ENCODE peak calls at places on chromosomes 7 and 10, in seven cellular contexts. M, Q, Y, O, P, U and R are unnamed samples.

GRCh38 chr10:28811639-28812349 is 134.5 kb downstream of the BAMBI start:
- DNase-seq in M (no peak), Q (no peak), Y (no peak), O (no peak), P (no peak), U (no peak), R (no peak)

GRCh38 chr10:124117511-124117785 is 24.1 kb upstream of the CHST15 start:
- DNase-seq in M (no peak), Q (no peak), Y (no peak), O (no peak), P (no peak), U (no peak), R (no peak)

GRCh38 chr7:72069263-72069662 is 342.9 kb downstream of the CALN1 start:
- DNase-seq in M (no peak), Q (no peak), Y (no peak), O (no peak), P (no peak), U (no peak), R (no peak)

GRCh38 chr7:115059312-115059711 is 137.4 kb downstream of the MDFIC start:
- DNase-seq in M (no peak), Q (no peak), Y (no peak), O (no peak), P (no peak), U (no peak), R (no peak)

GRCh38 chr10:60430836-60431597 is 41.3 kb upstream of the ANK3 start:
- DNase-seq in M (no peak), Q (no peak), Y (no peak), O (no peak), P (no peak), U (no peak), R (no peak)

GRCh38 chr10:63466168-63466935 is 575 bp upstream of the JMJD1C start:
- DNase-seq in M (no peak), Q (peak), Y (peak), O (peak), P (peak), U (peak), R (no peak)

GRCh38 chr7:84502222-84502621 is 307.6 kb upstream of the SEMA3A start:
- DNase-seq in M (no peak), Q (no peak), Y (no peak), O (no peak), P (no peak), U (no peak), R (no peak)

GRCh38 chr10:124478517-124478916 is 16.9 kb downstream of the LHPP start:
- DNase-seq in M (no peak), Q (no peak), Y (no peak), O (no peak), P (no peak), U (no peak), R (no peak)

GRCh38 chr7:33054261-33054964 is 8.2 kb downstream of the NT5C3A start:
- DNase-seq in M (no peak), Q (no peak), Y (no peak), O (no peak), P (no peak), U (no peak), R (no peak)

GRCh38 chr10:127887497-127888415 is 5.0 kb downstream of the CLRN3 start:
- DNase-seq in M (no peak), Q (peak), Y (no peak), O (no peak), P (no peak), U (no peak), R (no peak)

GRCh38 chr10:79452174-79452611 is 6.8 kb upstream of the ZCCHC24 start:
- DNase-seq in M (no peak), Q (no peak), Y (no peak), O (no peak), P (no peak), U (no peak), R (no peak)

GRCh38 chr7:110407706-110408105 is 683.2 kb upstream of the LRRN3 start:
- DNase-seq in M (no peak), Q (no peak), Y (no peak), O (no peak), P (no peak), U (no peak), R (no peak)

GRCh38 chr10:121615862-121616261 is 17.6 kb upstream of the FGFR2 start:
- DNase-seq in M (no peak), Q (no peak), Y (no peak), O (no peak), P (no peak), U (no peak), R (no peak)

GRCh38 chr10:35565602-35566061 is 39.5 kb upstream of the GJD4 start:
- DNase-seq in M (no peak), Q (no peak), Y (no peak), O (no peak), P (no peak), U (no peak), R (no peak)

GRCh38 chr7:80974396-80975358 is 55.8 kb upstream of the SEMA3C start:
- DNase-seq in M (no peak), Q (no peak), Y (no peak), O (no peak), P (no peak), U (no peak), R (no peak)

GRCh38 chr10:60594476-60595051 is 183.7 kb upstream of the CDK1 start:
- DNase-seq in M (no peak), Q (no peak), Y (no peak), O (no peak), P (no peak), U (no peak), R (no peak)

GRCh38 chr10:10910634-10911033 is 107.0 kb upstream of the CELF2 start:
- DNase-seq in M (no peak), Q (no peak), Y (no peak), O (no peak), P (no peak), U (no peak), R (no peak)

GRCh38 chr7:74056096-74056915 is 27.3 kb upstream of the LIMK1 start:
- DNase-seq in M (no peak), Q (no peak), Y (no peak), O (no peak), P (no peak), U (no peak), R (peak)

GRCh38 chr10:72291019-72291532 is 17.4 kb downstream of the DDIT4 start:
- DNase-seq in M (no peak), Q (no peak), Y (no peak), O (no peak), P (no peak), U (no peak), R (no peak)

GRCh38 chr10:59536151-59536550 is 173.5 kb downstream of the SLC16A9 start:
- DNase-seq in M (no peak), Q (no peak), Y (no peak), O (peak), P (no peak), U (no peak), R (no peak)